ENCODE peak calls at places on chromosomes 13 and 19, in four cellular contexts. Z is IMR-90, K is H9, M is H1. H is an unnamed sample.
A peak's percentile ranks its signal among the peaks of the same experiment; 100 is the strongest.

GRCh38 chr19:51070334-51070886 is 5.5 kb upstream of the KLK13 start:
- DNase-seq in Z (no peak), K (no peak), M (no peak), H (no peak)

GRCh38 chr13:49649244-49649962 is 21.1 kb downstream of the ARL11 start:
- DNase-seq in Z (peak; percentile 68), K (no peak), M (no peak), H (peak; percentile 70)

GRCh38 chr13:98869408-98870090 is 108.3 kb downstream of the DOCK9 start:
- DNase-seq in Z (no peak), K (no peak), M (no peak), H (no peak)

GRCh38 chr13:48828962-48829405 is 146.7 kb upstream of the FNDC3A start:
- DNase-seq in Z (peak; percentile 32), K (peak; percentile 38), M (no peak), H (peak; percentile 79)

GRCh38 chr13:108597943-108598342 is 31.5 kb upstream of the MYO16 start:
- DNase-seq in Z (no peak), K (no peak), M (no peak), H (no peak)

GRCh38 chr13:75566658-75567057 is 17.1 kb downstream of the UCHL3 start:
- DNase-seq in Z (peak; percentile 71), K (no peak), M (no peak), H (no peak)

GRCh38 chr19:13938361-13939027 is at the start of gene PODNL1:
- DNase-seq in Z (peak; percentile 53), K (no peak), M (no peak), H (no peak)

GRCh38 chr13:21739771-21740170 is 68.9 kb downstream of the FGF9 start:
- DNase-seq in Z (peak; percentile 11), K (no peak), M (no peak), H (no peak)

GRCh38 chr19:19032420-19033175 is 719 bp downstream of the SUGP2 start:
- DNase-seq in Z (peak; percentile 95), K (peak; percentile 97), M (peak; percentile 82), H (peak; percentile 99)

GRCh38 chr19:6229951-6230712 is 49.6 kb downstream of the MLLT1 start:
- DNase-seq in Z (no peak), K (no peak), M (no peak), H (no peak)

GRCh38 chr13:93268327-93269028 is 41.9 kb downstream of the GPC6 start:
- DNase-seq in Z (no peak), K (no peak), M (no peak), H (peak; percentile 82)

GRCh38 chr19:11324748-11325389 is 14.6 kb downstream of the RAB3D start:
- DNase-seq in Z (no peak), K (no peak), M (no peak), H (no peak)

GRCh38 chr19:33080761-33081681 is at the start of gene GPATCH1:
- DNase-seq in Z (peak; percentile 73), K (peak; percentile 91), M (peak; percentile 60), H (peak; percentile 94)

GRCh38 chr19:29941828-29942403 is at the start of gene URI1:
- DNase-seq in Z (peak; percentile 70), K (peak; percentile 87), M (peak; percentile 36), H (peak; percentile 90)
- H3K4ac ChIP-seq in Z (peak within 1 kb of the TSS; percentile 79), K (no peak within 1 kb of the TSS), M (peak within 1 kb of the TSS; percentile 5), H (peak within 1 kb of the TSS; percentile 78)

GRCh38 chr13:60851378-60851777 is 454.4 kb downstream of the TDRD3 start:
- DNase-seq in Z (no peak), K (no peak), M (no peak), H (no peak)
- H3K56ac ChIP-seq in Z (no peak overlapping the region), K (no peak overlapping the region), M (no peak overlapping the region), H (no peak overlapping the region)

DNA sequence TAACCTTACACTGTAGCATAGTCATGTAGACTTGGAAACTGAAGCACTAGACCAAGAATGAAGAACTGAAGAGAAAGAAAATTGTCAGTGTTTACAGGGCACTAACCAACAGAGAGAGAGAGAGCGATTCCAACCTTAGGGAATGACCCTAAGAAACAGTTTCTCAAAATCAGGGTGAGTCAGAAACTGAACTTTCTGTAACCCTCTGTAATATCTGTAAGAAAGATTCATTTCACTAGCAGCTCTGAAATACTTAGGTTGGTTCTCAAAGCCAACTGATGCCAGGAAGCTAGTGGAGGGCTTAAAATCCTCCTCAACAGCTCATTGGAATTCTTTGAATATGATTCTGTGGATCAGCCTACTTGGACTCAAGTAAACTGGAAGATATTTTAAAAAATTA is 936.9 kb downstream of the EFNB2 start:
- DNase-seq in Z (peak; percentile 52), K (no peak), M (no peak), H (no peak)
- H3K4ac ChIP-seq in Z (no peak overlapping the region), K (no peak overlapping the region), M (no peak overlapping the region), H (no peak overlapping the region)

DNA sequence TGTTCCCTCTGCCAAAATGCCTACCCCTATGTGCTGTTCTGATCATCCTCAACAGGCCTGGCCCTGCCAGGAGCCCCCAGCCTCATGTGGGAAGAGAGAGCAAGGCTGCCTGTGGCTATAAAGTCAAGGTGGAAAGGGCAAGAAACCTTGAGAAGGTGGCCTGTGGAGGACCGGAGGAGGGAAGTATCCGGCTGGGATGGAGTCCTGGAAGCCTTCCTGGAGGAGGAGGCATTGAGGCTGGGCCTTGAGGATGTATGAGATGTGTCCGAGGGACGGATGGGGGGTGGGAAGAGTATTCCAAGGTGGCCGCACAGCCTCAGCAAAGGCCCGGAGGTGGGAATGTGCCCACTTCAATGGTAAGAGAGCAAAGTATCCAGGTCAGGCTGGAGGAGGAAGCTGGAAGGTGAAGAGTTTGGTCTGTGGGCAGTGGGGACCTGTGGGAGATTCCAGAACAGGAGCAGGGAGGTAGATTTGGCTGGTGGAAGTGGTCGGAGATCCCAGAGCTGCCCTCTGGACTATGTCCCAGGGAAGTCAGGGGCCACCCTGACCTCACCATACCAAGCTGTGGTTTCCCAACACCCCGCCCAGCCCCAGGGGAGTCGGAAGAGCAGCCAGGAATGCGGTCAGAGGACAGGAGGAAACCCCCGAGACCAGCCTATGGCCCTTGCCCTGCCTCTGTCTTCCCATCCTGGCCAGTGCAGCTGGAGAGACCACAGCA is 3.0 kb upstream of the PLIN4 start:
- DNase-seq in Z (no peak), K (no peak), M (no peak), H (no peak)
- H3K56ac ChIP-seq in Z (no peak overlapping the region), K (no peak overlapping the region), M (no peak overlapping the region), H (no peak overlapping the region)

DNA sequence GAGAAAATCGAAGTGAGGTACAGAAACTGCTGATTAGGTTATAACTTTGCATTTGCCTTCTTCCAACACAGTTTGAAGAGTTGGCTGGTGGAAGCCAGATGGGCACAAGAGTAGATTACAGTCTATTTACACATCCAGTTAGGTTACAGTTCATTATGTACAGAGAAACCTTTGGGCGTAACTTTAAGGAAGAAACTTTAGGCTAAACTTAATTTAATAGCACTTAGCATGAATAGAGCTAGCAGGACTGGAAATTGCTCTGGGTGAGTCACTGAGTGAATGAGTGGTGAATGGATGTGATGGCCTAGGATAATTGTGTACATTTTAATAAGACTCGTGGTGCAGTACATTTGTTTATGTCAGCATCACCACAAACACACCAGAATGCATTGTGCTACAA is 62.9 kb upstream of the KLHL1 start:
- DNase-seq in Z (no peak), K (no peak), M (no peak), H (no peak)
- H3K4ac ChIP-seq in Z (no peak overlapping the region), K (no peak overlapping the region), M (no peak overlapping the region), H (no peak overlapping the region)

DNA sequence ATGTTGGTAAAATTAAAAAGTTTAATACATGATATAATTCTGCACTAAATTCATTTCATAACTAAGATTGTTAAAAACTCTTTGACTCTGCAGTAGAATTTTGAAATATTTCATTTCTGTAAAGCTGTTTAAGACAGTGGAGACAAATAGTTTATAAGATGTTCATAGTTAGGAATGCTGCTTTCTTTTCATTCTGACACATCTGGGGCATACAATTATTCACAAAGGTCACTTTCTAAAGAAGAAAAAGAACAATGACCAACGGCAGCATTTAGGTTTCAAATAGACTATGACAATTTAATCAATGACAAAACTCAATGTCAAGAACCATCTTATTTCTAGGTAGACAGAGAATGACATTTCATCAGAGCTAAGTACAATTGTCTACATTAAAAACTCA is 1422.1 kb downstream of the PCDH9 start:
- DNase-seq in Z (peak; percentile 49), K (no peak), M (no peak), H (no peak)
- H3K56ac ChIP-seq in Z (no peak overlapping the region), K (no peak overlapping the region), M (no peak overlapping the region), H (no peak overlapping the region)

GRCh38 chr13:78655906-78656305 is 3.0 kb downstream of the OBI1 start:
- DNase-seq in Z (no peak), K (no peak), M (no peak), H (no peak)

GRCh38 chr13:78660130-78660857 is 1.3 kb upstream of the OBI1 start:
- DNase-seq in Z (no peak), K (peak; percentile 46), M (no peak), H (peak; percentile 82)

GRCh38 chr13:78658630-78659449 is at the start of gene OBI1:
- DNase-seq in Z (peak; percentile 89), K (peak; percentile 86), M (no peak), H (peak; percentile 92)

GRCh38 chr13:78659450-78660110 is 625 bp upstream of the OBI1 start:
- DNase-seq in Z (peak; percentile 1), K (no peak), M (no peak), H (no peak)

DNA sequence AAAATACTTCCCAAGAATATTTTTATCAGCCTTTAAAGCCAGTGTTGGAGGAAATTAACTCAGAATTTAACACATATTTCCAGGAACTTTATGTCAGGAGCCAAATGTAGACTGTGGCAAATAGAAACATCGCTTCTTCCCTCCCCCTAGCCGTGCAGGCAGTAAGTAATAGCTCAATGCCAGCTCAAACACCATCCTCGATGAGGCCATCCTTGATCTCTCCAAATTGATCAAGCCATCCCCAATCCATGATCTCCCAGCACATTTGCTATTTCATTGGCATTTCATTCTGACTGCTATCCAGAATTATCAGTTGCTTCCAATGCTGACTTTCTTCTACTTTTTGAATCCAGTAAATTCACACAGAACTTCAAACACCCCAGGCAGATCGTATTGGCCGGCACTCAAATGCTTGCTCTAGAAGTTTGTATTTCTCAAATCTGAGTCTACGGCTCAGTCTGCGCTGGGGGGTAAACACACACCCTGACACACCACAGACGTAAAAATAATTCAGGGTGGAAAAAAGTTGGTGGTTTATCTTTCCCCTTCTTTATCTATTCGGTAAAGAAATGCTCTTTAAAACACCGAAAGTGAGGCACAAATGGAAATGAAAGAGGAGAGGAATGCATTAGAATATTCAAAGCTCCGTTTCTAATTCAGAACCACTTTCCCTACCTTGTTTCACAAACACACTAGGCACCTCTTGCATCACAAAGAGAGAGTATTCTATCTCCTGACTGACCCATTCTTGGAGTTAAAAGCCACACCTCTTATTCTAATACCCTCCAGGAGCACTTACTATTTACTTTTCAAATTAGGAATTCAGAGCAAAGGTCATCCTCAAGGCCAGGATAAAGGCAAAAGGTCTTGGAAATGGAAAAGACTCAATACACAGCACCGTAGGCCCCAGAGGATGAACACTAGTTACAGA is 991 bp downstream of the OBI1 start:
- DNase-seq in Z (peak; percentile 8), K (peak; percentile 32), M (no peak), H (peak; percentile 71)
- H3K4ac ChIP-seq in Z (peak overlapping the region; percentile 83), K (no peak overlapping the region), M (peak overlapping the region; percentile 82), H (no peak overlapping the region)

H was measured in mesendoderm.